ENCODE peak calls at places on chromosomes 11 and 22, in four cellular contexts. W is K562, C is HepG2, P is H1. S is an unnamed sample. For H3K36me3 and H3K4me1, the result is how much of the 10 kb centered on the place peaks cover.

GRCh38 chr11:35746356-35747153 is 84.0 kb downstream of the TRIM44 start:
- DNase-seq in W (no peak), C (no peak), P (no peak), S (no peak)

GRCh38 chr11:68021167-68021787 is 9.2 kb upstream of the NDUFS8 start:
- DNase-seq in W (no peak), C (no peak), P (no peak), S (no peak)

GRCh38 chr22:21078916-21079315 is 33.2 kb downstream of the LRRC74B start:
- DNase-seq in W (peak), C (no peak), P (no peak), S (no peak)

GRCh38 chr11:119361056-119361787 is 14.7 kb upstream of the MFRP start:
- DNase-seq in W (peak), C (peak), P (no peak), S (no peak)

GRCh38 chr11:76918941-76919386 is 58.2 kb downstream of the ACER3 start:
- DNase-seq in W (peak), C (peak), P (no peak), S (peak)

GRCh38 chr22:39288135-39288898 is 31.1 kb downstream of the RPL3 start:
- DNase-seq in W (no peak), C (no peak), P (no peak), S (no peak)

GRCh38 chr11:112162761-112163669 is 879 bp downstream of the IL18 start:
- DNase-seq in W (no peak), C (peak), P (no peak), S (no peak)

GRCh38 chr11:63833048-63833447 is 5.9 kb upstream of the MARK2 start:
- DNase-seq in W (no peak), C (no peak), P (no peak), S (no peak)

GRCh38 chr11:62880231-62880802 is 379 bp upstream of the SLC3A2 start:
- DNase-seq in W (no peak), C (no peak), P (no peak), S (peak)

GRCh38 chr11:17542249-17542648 is 2.0 kb downstream of the USH1C start:
- DNase-seq in W (no peak), C (peak), P (no peak), S (no peak)

GRCh38 chr22:36406721-36407120 is 19.0 kb upstream of the MYH9 start:
- DNase-seq in W (no peak), C (no peak), P (no peak), S (no peak)

GRCh38 chr22:44440224-44441160 is 57.5 kb downstream of the RTL6 start:
- DNase-seq in W (no peak), C (no peak), P (no peak), S (no peak)

GRCh38 chr11:94956963-94957362 is 16.4 kb downstream of the CWC15 start:
- DNase-seq in W (no peak), C (no peak), P (no peak), S (no peak)

GRCh38 chr11:68933605-68934320 is 30.1 kb downstream of the IGHMBP2 start:
- DNase-seq in W (no peak), C (no peak), P (no peak), S (no peak)

GRCh38 chr11:73140213-73141030 is 1.7 kb downstream of the FCHSD2 start:
- DNase-seq in W (no peak), C (no peak), P (no peak), S (peak)

GRCh38 chr11:15146271-15147003 is 31.7 kb downstream of the INSC start:
- DNase-seq in W (no peak), C (no peak), P (no peak), S (no peak)

GRCh38 chr11:130873766-130874165 is 42.5 kb downstream of the SNX19 start:
- DNase-seq in W (no peak), C (no peak), P (no peak), S (peak)

GRCh38 chr11:106262852-106263251 is 185.4 kb downstream of the AASDHPPT start:
- DNase-seq in W (no peak), C (no peak), P (no peak), S (no peak)

GRCh38 chr22:19607198-19608113 is 83.2 kb upstream of the CLDN5 start:
- DNase-seq in W (no peak), C (no peak), P (no peak), S (peak)

GRCh38 chr11:95556342-95557151 is 233.0 kb downstream of the FAM76B start:
- DNase-seq in W (no peak), C (no peak), P (no peak), S (no peak)

GRCh38 chr11:67496113-67496512 is 9.1 kb downstream of the PITPNM1 start:
- DNase-seq in W (no peak), C (no peak), P (no peak), S (no peak)

GRCh38 chr22:44892803-44893730 is 116.7 kb downstream of the PHF21B start:
- DNase-seq in W (no peak), C (no peak), P (no peak), S (no peak)

GRCh38 chr11:76663461-76663760 is 7.1 kb downstream of the LRRC32 start:
- DNase-seq in W (no peak), C (no peak), P (no peak), S (no peak)

GRCh38 chr11:117781650-117782049 is 15.4 kb downstream of the DSCAML1 start:
- DNase-seq in W (no peak), C (no peak), P (no peak), S (no peak)

GRCh38 chr11:78420255-78420764 is 2.7 kb upstream of the GAB2 start:
- DNase-seq in W (no peak), C (peak), P (no peak), S (peak)

GRCh38 chr11:35629914-35630313 is 11.7 kb downstream of the FJX1 start:
- DNase-seq in W (no peak), C (peak), P (no peak), S (peak)

GRCh38 chr11:73752903-73753302 is 8.0 kb downstream of the RAB6A start:
- DNase-seq in W (no peak), C (no peak), P (no peak), S (no peak)

GRCh38 chr11:46655631-46656030 is 38.3 kb downstream of the ATG13 start:
- DNase-seq in W (no peak), C (no peak), P (no peak), S (no peak)

GRCh38 chr11:46659908-46660307 is 40.5 kb downstream of the ARHGAP1 start:
- DNase-seq in W (no peak), C (no peak), P (no peak), S (no peak)

GRCh38 chr11:46657186-46657585 is 39.8 kb downstream of the ATG13 start:
- DNase-seq in W (no peak), C (no peak), P (no peak), S (no peak)

GRCh38 chr11:46661836-46662235 is 38.6 kb downstream of the ARHGAP1 start:
- DNase-seq in W (no peak), C (no peak), P (no peak), S (no peak)

GRCh38 chr11:46658259-46658658 is 40.9 kb downstream of the ATG13 start:
- DNase-seq in W (no peak), C (no peak), P (no peak), S (no peak)
- H3K36me3 ChIP-seq in W (half or more), C (under half), P (under half), S (under half)

GRCh38 chr11:75162954-75163353 is 12.0 kb downstream of the SLCO2B1 start:
- DNase-seq in W (no peak), C (no peak), P (no peak), S (no peak)

GRCh38 chr11:75160328-75160757 is 9.4 kb downstream of the SLCO2B1 start:
- DNase-seq in W (no peak), C (no peak), P (no peak), S (peak)

GRCh38 chr11:75159081-75159953 is 8.4 kb downstream of the SLCO2B1 start:
- DNase-seq in W (no peak), C (peak), P (no peak), S (no peak)

GRCh38 chr11:75160880-75161279 is 10.0 kb downstream of the SLCO2B1 start:
- DNase-seq in W (no peak), C (no peak), P (no peak), S (no peak)

DNA sequence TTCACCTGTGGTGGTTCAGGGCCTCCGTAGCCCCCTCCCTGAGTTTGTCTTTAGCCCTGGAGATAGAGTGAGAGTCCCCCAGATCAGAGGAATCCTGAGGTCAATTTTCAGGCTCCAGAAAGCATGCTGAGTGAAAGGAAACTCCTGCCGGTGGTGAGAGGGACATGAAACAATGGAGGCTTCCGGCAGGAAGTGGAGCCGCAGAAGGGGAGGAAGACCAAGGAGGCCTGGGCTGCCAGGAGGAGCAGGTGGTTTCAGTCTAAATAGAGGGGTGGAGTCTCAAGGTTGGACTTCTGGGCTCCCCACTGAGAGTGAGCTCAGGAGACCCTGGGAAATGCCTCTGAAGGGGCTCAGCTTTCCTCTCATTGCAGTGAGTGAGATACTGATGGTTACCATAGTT is 10.6 kb downstream of the SLCO2B1 start:
- DNase-seq in W (no peak), C (no peak), P (no peak), S (peak)
- H3K4me1 ChIP-seq in W (under half), C (half or more), P (under half), S (under half)

GRCh38 chr11:128910583-128910982 is 19.4 kb downstream of the KCNJ5 start:
- DNase-seq in W (no peak), C (no peak), P (no peak), S (no peak)

GRCh38 chr11:128911701-128912100 is 20.5 kb downstream of the KCNJ5 start:
- DNase-seq in W (no peak), C (no peak), P (no peak), S (no peak)

GRCh38 chr11:128909438-128910125 is 18.4 kb downstream of the KCNJ5 start:
- DNase-seq in W (no peak), C (no peak), P (no peak), S (peak)

GRCh38 chr11:128913806-128914205 is 22.6 kb downstream of the KCNJ5 start:
- DNase-seq in W (no peak), C (no peak), P (no peak), S (no peak)

DNA sequence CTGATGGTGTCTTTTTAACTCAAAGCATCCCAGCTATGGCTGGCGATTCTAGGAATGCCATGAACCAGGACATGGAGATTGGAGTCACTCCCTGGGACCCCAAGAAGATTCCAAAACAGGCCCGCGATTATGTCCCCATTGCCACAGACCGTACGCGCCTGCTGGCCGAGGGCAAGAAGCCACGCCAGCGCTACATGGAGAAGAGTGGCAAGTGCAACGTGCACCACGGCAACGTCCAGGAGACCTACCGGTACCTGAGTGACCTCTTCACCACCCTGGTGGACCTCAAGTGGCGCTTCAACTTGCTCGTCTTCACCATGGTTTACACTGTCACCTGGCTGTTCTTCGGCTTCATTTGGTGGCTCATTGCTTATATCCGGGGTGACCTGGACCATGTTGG is 20.1 kb downstream of the KCNJ5 start:
- DNase-seq in W (no peak), C (no peak), P (no peak), S (no peak)
- TF ChIP-seq JUN in W (no peak), C (no peak), P (no peak), S (no peak)

GRCh38 chr11:114074546-114075342 is 15.2 kb downstream of the ZBTB16 start:
- DNase-seq in W (no peak), C (no peak), P (no peak), S (no peak)

GRCh38 chr11:114076974-114077373 is 17.5 kb downstream of the ZBTB16 start:
- DNase-seq in W (no peak), C (no peak), P (no peak), S (no peak)

GRCh38 chr11:114075343-114075610 is 15.8 kb downstream of the ZBTB16 start:
- DNase-seq in W (no peak), C (no peak), P (no peak), S (no peak)

GRCh38 chr11:114077482-114078305 is 18.2 kb downstream of the ZBTB16 start:
- DNase-seq in W (no peak), C (no peak), P (no peak), S (no peak)

DNA sequence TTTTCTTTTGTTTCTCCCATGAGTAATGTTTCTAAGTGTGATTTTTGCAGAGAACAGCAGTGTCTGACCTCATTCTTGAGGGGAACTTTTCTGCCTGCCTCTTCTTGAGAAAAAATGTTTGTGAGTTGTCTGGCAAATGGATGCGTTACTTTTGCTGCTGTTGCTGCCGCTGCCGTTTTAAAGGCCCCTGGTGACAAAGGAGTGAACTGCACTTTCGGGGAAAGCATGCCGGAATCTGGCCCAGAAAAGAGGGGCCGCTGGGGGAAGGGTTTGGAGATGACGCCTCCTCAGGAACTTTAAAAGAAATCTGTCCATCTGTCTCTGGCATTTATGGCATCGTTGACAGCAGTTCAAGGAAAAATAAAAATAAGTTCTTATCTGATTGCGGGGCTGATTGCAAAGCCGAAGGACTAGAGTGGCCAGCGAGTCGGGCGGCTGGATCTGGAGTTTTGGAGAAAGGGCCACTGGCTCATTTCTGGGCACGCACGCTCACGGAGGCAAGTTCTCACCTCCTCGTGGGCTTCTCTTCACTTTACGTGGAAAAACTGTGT is 16.5 kb downstream of the ZBTB16 start:
- DNase-seq in W (peak), C (peak), P (no peak), S (peak)
- H3K36me3 ChIP-seq in W (under half), C (under half), P (under half), S (under half)

GRCh38 chr22:17113600-17113999 is 7.6 kb downstream of the TMEM121B start:
- DNase-seq in W (no peak), C (no peak), P (no peak), S (no peak)
- H3K4me1 ChIP-seq in W (under half), C (under half), P (under half), S (under half)